ENCODE peak calls at places on chromosomes 11 and 22, in six cellular contexts. U, E, W, X, N and V are unnamed samples.

GRCh38 chr11:64872790-64873488 is 5.5 kb downstream of the EHD1 start:
- DNase-seq in U (no peak), E (no peak), W (no peak), X (peak), N (no peak), V (no peak)

GRCh38 chr22:45310331-45311032 is 748 bp downstream of the FAM118A start:
- DNase-seq in U (no peak), E (no peak), W (peak), X (no peak), N (no peak), V (peak)

GRCh38 chr11:61332266-61332822 is 561 bp downstream of the DDB1 start:
- DNase-seq in U (no peak), E (no peak), W (peak), X (no peak), N (no peak), V (peak)

GRCh38 chr11:94553938-94554337 is 10.2 kb downstream of the FUT4 start:
- DNase-seq in U (no peak), E (no peak), W (peak), X (no peak), N (no peak), V (no peak)

GRCh38 chr11:76769645-76770586 is 13.2 kb upstream of the TSKU start:
- DNase-seq in U (no peak), E (no peak), W (peak), X (peak), N (no peak), V (no peak)

GRCh38 chr11:102864724-102865123 is 10.1 kb downstream of the MMP12 start:
- DNase-seq in U (no peak), E (no peak), W (no peak), X (no peak), N (no peak), V (no peak)

GRCh38 chr11:64802370-64803162 is 448 bp downstream of the MAP4K2 start:
- DNase-seq in U (peak), E (peak), W (no peak), X (peak), N (no peak), V (no peak)

GRCh38 chr22:20056696-20057386 is 23.2 kb upstream of the DGCR8 start:
- DNase-seq in U (no peak), E (no peak), W (no peak), X (no peak), N (no peak), V (no peak)

GRCh38 chr11:83249972-83250593 is 36.1 kb downstream of the CCDC90B start:
- DNase-seq in U (no peak), E (peak), W (peak), X (no peak), N (peak), V (peak)

GRCh38 chr22:46843691-46844297 is 81.3 kb downstream of the TBC1D22A start:
- DNase-seq in U (no peak), E (no peak), W (peak), X (no peak), N (no peak), V (peak)

GRCh38 chr11:76288166-76288978 is 82.1 kb upstream of the WNT11 start:
- DNase-seq in U (peak), E (no peak), W (no peak), X (no peak), N (no peak), V (no peak)

GRCh38 chr11:12472401-12473065 is 95.2 kb downstream of the PARVA start:
- DNase-seq in U (no peak), E (no peak), W (no peak), X (no peak), N (no peak), V (no peak)

GRCh38 chr11:112499153-112499907 is 238.7 kb upstream of the PLET1 start:
- DNase-seq in U (no peak), E (no peak), W (no peak), X (no peak), N (peak), V (no peak)

GRCh38 chr22:39915295-39915726 is 14.4 kb downstream of the GRAP2 start:
- DNase-seq in U (no peak), E (no peak), W (no peak), X (no peak), N (no peak), V (no peak)

GRCh38 chr11:69914286-69915150 is 95.3 kb upstream of the FGF3 start:
- DNase-seq in U (no peak), E (no peak), W (no peak), X (no peak), N (no peak), V (no peak)

GRCh38 chr11:19316434-19316833 is 75.7 kb upstream of the E2F8 start:
- DNase-seq in U (no peak), E (no peak), W (no peak), X (no peak), N (no peak), V (no peak)

GRCh38 chr22:39278040-39278439 is 33.3 kb upstream of the PDGFB start:
- DNase-seq in U (no peak), E (no peak), W (peak), X (no peak), N (no peak), V (no peak)

GRCh38 chr11:12677131-12677530 is 2.9 kb downstream of the TEAD1 start:
- DNase-seq in U (no peak), E (no peak), W (peak), X (no peak), N (peak), V (peak)

GRCh38 chr11:92838655-92839334 is 130.7 kb upstream of the MTNR1B start:
- DNase-seq in U (no peak), E (no peak), W (no peak), X (no peak), N (no peak), V (no peak)

GRCh38 chr22:39176067-39176621 is 23.7 kb upstream of the CBX7 start:
- DNase-seq in U (no peak), E (no peak), W (peak), X (no peak), N (no peak), V (peak)

GRCh38 chr11:92415246-92415645 is 190.6 kb downstream of the FAT3 start:
- DNase-seq in U (no peak), E (no peak), W (no peak), X (no peak), N (no peak), V (no peak)

GRCh38 chr22:45421349-45422057 is 8.0 kb downstream of the RIBC2 start:
- DNase-seq in U (no peak), E (no peak), W (no peak), X (no peak), N (no peak), V (no peak)

GRCh38 chr22:37207981-37208380 is 4.3 kb downstream of the SSTR3 start:
- DNase-seq in U (peak), E (no peak), W (no peak), X (no peak), N (no peak), V (no peak)

GRCh38 chr22:45524966-45525365 is 22.3 kb downstream of the FBLN1 start:
- DNase-seq in U (no peak), E (no peak), W (no peak), X (no peak), N (no peak), V (no peak)

GRCh38 chr11:130478881-130479280 is 30.4 kb downstream of the ADAMTS15 start:
- DNase-seq in U (no peak), E (no peak), W (peak), X (peak), N (no peak), V (peak)

GRCh38 chr11:60925685-60926267 is 1.5 kb downstream of the TMEM132A start:
- DNase-seq in U (no peak), E (no peak), W (peak), X (no peak), N (peak), V (peak)

GRCh38 chr11:87359401-87359800 is 321.7 kb downstream of the TMEM135 start:
- DNase-seq in U (no peak), E (no peak), W (no peak), X (no peak), N (peak), V (no peak)

GRCh38 chr11:29255401-29255800 is 761.4 kb downstream of the KCNA4 start:
- DNase-seq in U (no peak), E (no peak), W (no peak), X (no peak), N (no peak), V (no peak)

GRCh38 chr11:33542921-33543320 is 157.7 kb downstream of the C11orf91 start:
- DNase-seq in U (peak), E (peak), W (peak), X (peak), N (no peak), V (peak)

GRCh38 chr11:75499423-75500305 is 26.1 kb downstream of the GDPD5 start:
- DNase-seq in U (no peak), E (no peak), W (peak), X (peak), N (no peak), V (peak)

GRCh38 chr11:64620286-64620962 is 29.4 kb downstream of the SLC22A12 start:
- DNase-seq in U (no peak), E (no peak), W (no peak), X (peak), N (no peak), V (no peak)

GRCh38 chr22:29031236-29031982 is 30.2 kb downstream of the C22orf31 start:
- DNase-seq in U (no peak), E (no peak), W (peak), X (peak), N (no peak), V (peak)

GRCh38 chr11:69748637-69749036 is 26.5 kb downstream of the FGF4 start:
- DNase-seq in U (no peak), E (no peak), W (no peak), X (no peak), N (no peak), V (no peak)

GRCh38 chr11:86676533-86677154 is 4.2 kb upstream of the ME3 start:
- DNase-seq in U (no peak), E (peak), W (peak), X (no peak), N (peak), V (no peak)

GRCh38 chr22:50191041-50191740 is 5.5 kb downstream of the TRABD start:
- DNase-seq in U (peak), E (peak), W (no peak), X (peak), N (no peak), V (peak)

GRCh38 chr11:6736495-6737121 is 35.2 kb downstream of the OR2AG2 start:
- DNase-seq in U (no peak), E (no peak), W (no peak), X (no peak), N (no peak), V (no peak)

GRCh38 chr11:3111919-3112690 is 53.0 kb downstream of the OSBPL5 start:
- DNase-seq in U (no peak), E (no peak), W (no peak), X (no peak), N (no peak), V (peak)

GRCh38 chr11:70142171-70142875 is 60.8 kb upstream of the FADD start:
- DNase-seq in U (no peak), E (no peak), W (no peak), X (no peak), N (no peak), V (no peak)

GRCh38 chr11:115497303-115497702 is 6.9 kb downstream of the CADM1 start:
- DNase-seq in U (no peak), E (peak), W (no peak), X (no peak), N (no peak), V (no peak)